ENCODE peak calls at places on chromosome 9, in seven cellular contexts. T, Q, L, W, Y, S and R are unnamed samples.

GRCh38 chr9:131036529-131037335 is 27.8 kb downstream of the LAMC3 start:
- DNase-seq in T (no peak), W (no peak), Q (peak), L (no peak), Y (peak), S (no peak), R (peak)

GRCh38 chr9:80976417-80976816 is 712.9 kb downstream of the TLE1 start:
- DNase-seq in Q (no peak), Y (no peak), W (no peak), T (no peak), L (no peak), S (no peak), R (no peak)

GRCh38 chr9:135324329-135324728 is 155.3 kb upstream of the PPP1R26 start:
- DNase-seq in T (no peak), W (no peak), Q (no peak), Y (no peak), S (no peak), L (no peak), R (no peak)

GRCh38 chr9:129549684-129550083 is 71.2 kb downstream of the C9orf50 start:
- DNase-seq in T (no peak), S (peak), W (no peak), L (no peak), Q (peak), Y (no peak), R (no peak)

GRCh38 chr9:105858284-105858683 is 163.9 kb downstream of the TMEM38B start:
- DNase-seq in S (no peak), W (no peak), Y (no peak), T (no peak), Q (no peak), L (no peak), R (no peak)

GRCh38 chr9:80504525-80505235 is 932.9 kb downstream of the TLE4 start:
- DNase-seq in Y (no peak), W (no peak), Q (no peak), S (no peak), T (no peak), L (no peak), R (no peak)

GRCh38 chr9:96222132-96222531 is 79.8 kb downstream of the HSD17B3 start:
- DNase-seq in W (no peak), Q (peak), S (no peak), L (no peak), Y (no peak), T (no peak), R (no peak)

GRCh38 chr9:123798203-123798602 is 131.7 kb downstream of the DENND1A start:
- DNase-seq in Y (no peak), L (no peak), W (no peak), Q (no peak), T (no peak), S (no peak), R (no peak)

GRCh38 chr9:19162956-19163355 is 35.7 kb upstream of the PLIN2 start:
- DNase-seq in W (peak), Q (peak), Y (no peak), L (peak), S (no peak), T (no peak), R (no peak)

GRCh38 chr9:69976165-69976564 is 67.5 kb upstream of the MAMDC2 start:
- DNase-seq in W (no peak), Y (no peak), Q (no peak), T (no peak), L (no peak), S (no peak), R (no peak)

GRCh38 chr9:96476591-96476990 is 26.6 kb downstream of the HABP4 start:
- DNase-seq in L (no peak), S (no peak), W (no peak), Q (no peak), Y (no peak), T (no peak), R (no peak)

GRCh38 chr9:84152204-84152603 is 171.6 kb downstream of the RMI1 start:
- DNase-seq in S (no peak), L (no peak), Q (no peak), T (no peak), W (no peak), Y (no peak), R (no peak)

GRCh38 chr9:101586651-101587050 is 8.1 kb downstream of the PPP3R2 start:
- DNase-seq in Y (no peak), S (no peak), Q (no peak), W (no peak), L (no peak), T (no peak), R (no peak)

GRCh38 chr9:104984541-104984940 is 56.6 kb upstream of the ABCA1 start:
- DNase-seq in S (no peak), T (no peak), Q (no peak), W (no peak), Y (no peak), L (no peak), R (no peak)

GRCh38 chr9:134619983-134620612 is 21.5 kb upstream of the COL5A1 start:
- DNase-seq in Y (peak), Q (peak), S (no peak), W (no peak), T (no peak), L (peak), R (peak)

GRCh38 chr9:21434202-21435014 is 5.8 kb upstream of the IFNA1 start:
- DNase-seq in L (no peak), S (peak), T (no peak), W (peak), Y (peak), Q (no peak), R (no peak)

GRCh38 chr9:124696101-124696500 is 75.0 kb downstream of the NR6A1 start:
- DNase-seq in W (no peak), T (no peak), Y (no peak), S (no peak), L (no peak), Q (no peak), R (no peak)

GRCh38 chr9:114110180-114110579 is 11.1 kb upstream of the KIF12 start:
- DNase-seq in W (no peak), Q (no peak), S (no peak), L (no peak), Y (no peak), T (no peak), R (no peak)

GRCh38 chr9:75239176-75239575 is 150.9 kb downstream of the OSTF1 start:
- DNase-seq in L (no peak), Q (no peak), S (no peak), W (peak), T (no peak), Y (no peak), R (no peak)

GRCh38 chr9:108634669-108635462 is 220.9 kb downstream of the ACTL7B start:
- DNase-seq in Y (no peak), L (no peak), W (no peak), Q (no peak), T (no peak), S (no peak), R (no peak)

GRCh38 chr9:84668204-84669007 is 1.1 kb upstream of the NTRK2 start:
- DNase-seq in L (peak), S (peak), Y (peak), T (no peak), Q (no peak), W (peak), R (peak)

GRCh38 chr9:80957806-80958205 is 731.5 kb downstream of the TLE1 start:
- DNase-seq in W (no peak), L (no peak), T (no peak), Q (no peak), Y (no peak), S (no peak), R (no peak)

GRCh38 chr9:4837768-4838546 is 45.2 kb downstream of the RCL1 start:
- DNase-seq in Y (no peak), W (no peak), Q (no peak), T (no peak), S (no peak), L (no peak), R (no peak)

GRCh38 chr9:114696814-114697544 is 15.0 kb upstream of the TEX48 start:
- DNase-seq in Y (no peak), L (no peak), S (no peak), Q (no peak), T (no peak), W (no peak), R (no peak)

GRCh38 chr9:69444021-69444420 is 119.0 kb downstream of the ENTREP1 start:
- DNase-seq in Y (no peak), T (no peak), Q (no peak), W (no peak), S (no peak), L (no peak), R (no peak)

GRCh38 chr9:136095495-136096058 is 488 bp upstream of the NACC2 start:
- DNase-seq in L (peak), Y (no peak), W (peak), T (no peak), Q (no peak), S (no peak), R (peak)

GRCh38 chr9:113454914-113455761 is 8.4 kb upstream of the RGS3 start:
- DNase-seq in W (peak), L (no peak), S (no peak), Y (peak), Q (peak), T (no peak), R (peak)

GRCh38 chr9:21789541-21790037 is 12.8 kb upstream of the MTAP start:
- DNase-seq in T (no peak), Y (peak), Q (no peak), S (peak), W (peak), L (no peak), R (peak)

GRCh38 chr9:6973762-6974161 is 216.0 kb downstream of the KDM4C start:
- DNase-seq in W (no peak), Y (no peak), S (no peak), Q (no peak), T (no peak), L (no peak), R (no peak)

GRCh38 chr9:90966475-90967150 is 165.0 kb downstream of the SYK start:
- DNase-seq in Q (no peak), S (no peak), W (no peak), Y (no peak), L (no peak), T (no peak), R (no peak)

GRCh38 chr9:90967171-90967570 is 165.6 kb downstream of the SYK start:
- DNase-seq in Y (no peak), Q (no peak), T (no peak), S (no peak), W (no peak), L (no peak), R (no peak)

GRCh38 chr9:90965141-90965910 is 163.7 kb downstream of the SYK start:
- DNase-seq in T (no peak), W (no peak), Q (no peak), Y (no peak), L (no peak), S (no peak), R (no peak)

GRCh38 chr9:90965911-90966290 is 164.3 kb downstream of the SYK start:
- DNase-seq in W (no peak), L (no peak), T (no peak), Q (no peak), S (no peak), Y (no peak), R (no peak)

GRCh38 chr9:90964101-90965020 is 162.7 kb downstream of the SYK start:
- DNase-seq in L (peak), W (no peak), T (no peak), S (peak), Q (no peak), Y (peak), R (no peak)
- H3K4me3 ChIP-seq in L (no peak), W (no peak), T (no peak), S (no peak), Q (peak), Y (no peak), R (no peak)

GRCh38 chr9:99820330-99821186 is 1.1 kb upstream of the NR4A3 start:
- DNase-seq in S (peak), Q (peak), Y (peak), L (peak), W (peak), T (no peak), R (peak)
- TF ChIP-seq POLR2A in S (no peak), Q (peak), Y (no peak), L (no peak), W (no peak), T (no peak), R (no peak)

GRCh38 chr9:127716412-127716811 is 533 bp downstream of the TTC16 start:
- DNase-seq in S (no peak), W (no peak), Q (no peak), T (no peak), L (no peak), Y (no peak), R (no peak)
- TF ChIP-seq CTCF in S (no peak), W (no peak), Q (no peak), T (no peak), L (no peak), Y (no peak), R (no peak)

DNA sequence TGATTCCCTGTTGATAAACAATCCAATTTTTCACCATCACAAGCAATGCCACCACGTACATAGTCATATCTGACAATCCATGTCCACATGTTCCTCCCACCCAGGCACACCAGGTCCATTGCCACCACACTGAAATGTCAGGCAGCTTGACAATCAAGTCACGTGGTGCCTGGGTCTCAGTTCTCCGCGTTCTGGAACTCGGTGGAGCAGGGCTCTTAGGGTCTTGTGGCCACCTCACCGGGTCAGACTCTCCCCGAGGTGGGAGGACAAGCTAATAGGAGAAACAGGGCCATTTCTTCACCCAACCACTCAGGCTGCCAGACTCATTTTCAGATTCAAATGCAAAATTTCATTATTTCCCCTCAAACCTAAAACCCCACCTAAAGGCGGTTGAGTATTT is 200.5 kb upstream of the GAS1 start:
- DNase-seq in L (no peak), Y (peak), W (no peak), T (no peak), Q (no peak), S (no peak), R (no peak)
- H3K4me3 ChIP-seq in L (no peak), Y (peak), W (no peak), T (peak), Q (peak), S (no peak), R (peak)

GRCh38 chr9:126494264-126494663 is 119.5 kb upstream of the LMX1B start:
- DNase-seq in T (no peak), S (no peak), Y (no peak), Q (no peak), W (peak), L (peak), R (no peak)

GRCh38 chr9:126488310-126488709 is 125.4 kb upstream of the LMX1B start:
- DNase-seq in T (no peak), S (no peak), L (no peak), W (no peak), Y (no peak), Q (no peak), R (peak)

GRCh38 chr9:126488881-126489404 is 124.8 kb upstream of the LMX1B start:
- DNase-seq in S (no peak), T (no peak), Y (no peak), W (no peak), Q (no peak), L (peak), R (no peak)

GRCh38 chr9:126489604-126490593 is 123.8 kb upstream of the LMX1B start:
- DNase-seq in Q (no peak), S (no peak), T (no peak), L (peak), W (no peak), Y (no peak), R (no peak)

GRCh38 chr9:126491256-126491879 is 122.4 kb upstream of the LMX1B start:
- DNase-seq in T (no peak), S (peak), W (peak), Y (peak), L (peak), Q (no peak), R (no peak)
- TF ChIP-seq POLR2A in T (no peak), S (no peak), W (no peak), Y (no peak), L (no peak), Q (no peak), R (no peak)

DNA sequence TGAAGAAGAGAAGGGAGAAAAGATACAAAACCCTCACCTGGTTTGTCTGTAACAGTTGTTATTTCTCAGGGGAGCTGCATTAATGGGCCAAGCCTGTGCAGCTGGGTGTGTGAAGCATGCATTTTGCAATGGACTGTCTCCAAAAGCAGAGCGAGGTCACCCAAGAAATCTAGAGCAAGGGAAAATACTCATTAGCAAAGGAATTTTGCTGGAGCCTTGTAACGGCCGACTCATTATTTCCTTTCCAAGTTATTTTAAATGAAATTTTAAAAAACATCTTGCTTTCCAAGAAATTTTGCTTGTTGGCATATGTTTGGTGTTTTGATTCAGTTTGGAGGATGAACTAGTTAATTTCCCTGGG is 3.5 kb downstream of the S1PR3 start:
- DNase-seq in L (no peak), T (no peak), Q (no peak), Y (no peak), S (no peak), W (peak), R (no peak)
- TF ChIP-seq CTCF in L (no peak), T (no peak), Q (no peak), Y (no peak), S (no peak), W (no peak), R (no peak)

DNA sequence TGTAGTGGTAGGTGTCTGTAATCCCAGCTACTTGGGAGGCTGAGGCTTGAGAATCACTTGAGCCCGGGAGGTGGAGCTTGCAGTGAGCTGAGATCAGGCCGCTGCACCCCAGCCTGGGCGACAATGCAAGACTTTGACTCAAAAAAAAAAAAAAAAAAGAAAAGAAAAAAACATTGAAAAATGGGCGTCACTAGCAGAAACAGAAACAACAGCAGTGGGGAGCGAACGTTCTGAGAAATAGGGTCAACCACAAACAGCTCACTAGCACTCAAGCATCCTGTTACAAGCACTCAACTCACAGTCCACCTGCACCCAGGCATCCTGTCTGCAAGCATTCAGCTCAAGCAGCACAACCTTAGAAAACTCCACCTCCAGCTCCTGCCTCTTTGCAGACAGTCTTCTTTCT is 17.2 kb downstream of the TRIM14 start:
- DNase-seq in Y (no peak), W (no peak), T (peak), S (peak), L (peak), Q (no peak), R (no peak)
- H3K4me3 ChIP-seq in Y (no peak), W (no peak), T (no peak), S (no peak), L (no peak), Q (no peak), R (no peak)

GRCh38 chr9:121299467-121300282 is 31.7 kb downstream of the GSN start:
- DNase-seq in S (peak), T (no peak), W (peak), Q (peak), L (peak), Y (no peak), R (peak)
- TF ChIP-seq POLR2A in S (peak), T (peak), W (peak), Q (no peak), L (no peak), Y (no peak), R (no peak)

GRCh38 chr9:38432922-38433510 is 8.8 kb upstream of the IGFBPL1 start:
- DNase-seq in L (no peak), T (no peak), Y (no peak), W (no peak), S (no peak), Q (no peak), R (no peak)
- TF ChIP-seq CTCF in L (peak), T (peak), Y (peak), W (peak), S (peak), Q (no peak), R (peak)